ENCODE peak calls at places on chromosomes 5 and 9, in six cellular contexts. M is CD4-positive, CD25-positive, alpha-beta regulatory T cell; O is NB4; P is WTC11; T is astrocyte of the spinal cord; F is activated CD4-positive, alpha-beta memory T cell treated with anti-CD3 and anti-CD28 coated beads for 36 hours. C is an unnamed sample.

GRCh38 chr9:114696814-114697544 is 15.0 kb upstream of the TEX48 start:
- DNase-seq in M (peak), O (no peak), P (no peak), T (peak), F (peak), C (no peak)

GRCh38 chr5:122726990-122727616 is 47.8 kb upstream of the SNX2 start:
- DNase-seq in M (no peak), O (no peak), P (no peak), T (peak), F (no peak), C (no peak)

GRCh38 chr9:121818841-121819430 is 167.5 kb downstream of the DAB2IP start:
- DNase-seq in M (no peak), O (no peak), P (no peak), T (no peak), F (no peak), C (no peak)

GRCh38 chr9:92711146-92711545 is 41.2 kb upstream of the IPPK start:
- DNase-seq in M (no peak), O (no peak), P (no peak), T (peak), F (no peak), C (no peak)

GRCh38 chr5:172769598-172770373 is 1.2 kb downstream of the DUSP1 start:
- DNase-seq in M (no peak), O (no peak), P (no peak), T (peak), F (no peak), C (peak)

GRCh38 chr5:141623197-141623596 is 4.4 kb upstream of the DIAPH1 start:
- DNase-seq in M (peak), O (peak), P (no peak), T (no peak), F (peak), C (peak)

GRCh38 chr5:174340221-174340620 is 294.7 kb downstream of the NSG2 start:
- DNase-seq in M (no peak), O (no peak), P (no peak), T (no peak), F (no peak), C (no peak)

GRCh38 chr5:174311531-174312269 is 266.2 kb downstream of the NSG2 start:
- DNase-seq in M (peak), O (peak), P (peak), T (peak), F (peak), C (peak)

GRCh38 chr5:177169271-177169670 is 35.7 kb downstream of the NSD1 start:
- DNase-seq in M (no peak), O (no peak), P (no peak), T (no peak), F (no peak), C (no peak)

GRCh38 chr5:52328220-52328619 is 459.5 kb upstream of the ITGA1 start:
- DNase-seq in M (no peak), O (no peak), P (no peak), T (no peak), F (no peak), C (no peak)

GRCh38 chr9:135137398-135137832 is 49.9 kb downstream of the OLFM1 start:
- DNase-seq in M (no peak), O (no peak), P (no peak), T (no peak), F (no peak), C (no peak)

GRCh38 chr5:110356687-110357086 is 369.8 kb downstream of the TMEM232 start:
- DNase-seq in M (no peak), O (no peak), P (no peak), T (peak), F (no peak), C (no peak)

GRCh38 chr9:124743686-124744348 is 27.3 kb downstream of the NR6A1 start:
- DNase-seq in M (peak), O (no peak), P (no peak), T (peak), F (no peak), C (no peak)

GRCh38 chr9:136754059-136754572 is 3.9 kb downstream of the LCN8 start:
- DNase-seq in M (no peak), O (no peak), P (no peak), T (no peak), F (no peak), C (peak)

GRCh38 chr5:148713735-148714508 is 59.6 kb upstream of the HTR4 start:
- DNase-seq in M (no peak), O (no peak), P (no peak), T (no peak), F (no peak), C (no peak)

GRCh38 chr5:139636207-139636792 is 11.8 kb upstream of the CXXC5 start:
- DNase-seq in M (peak), O (no peak), P (no peak), T (peak), F (peak), C (peak)

C was measured in naive B cell.